ENCODE peak calls at places on chromosomes 2 and 18, in ten cellular contexts. One of them, this sample, is unnamed.

GRCh38 chr2:29920130-29920577 is 1.2 kb downstream of the ALK start:
- DNase-seq in IMR-90: no peak
- DNase-seq in testis: peak
- DNase-seq in stomach: peak
- DNase-seq in Peyer's patch: peak
- DNase-seq in vagina: no peak
- DNase-seq in adrenal gland: peak
- DNase-seq in K562: peak
- DNase-seq in HCT116: no peak
- DNase-seq in body of pancreas: peak
- DNase-seq in this sample: peak

GRCh38 chr2:98188351-98189046 is 101.5 kb downstream of the VWA3B start:
- DNase-seq in IMR-90: no peak
- DNase-seq in testis: no peak
- DNase-seq in stomach: no peak
- DNase-seq in Peyer's patch: no peak
- DNase-seq in vagina: no peak
- DNase-seq in adrenal gland: no peak
- DNase-seq in K562: no peak
- DNase-seq in HCT116: peak
- DNase-seq in body of pancreas: no peak
- DNase-seq in this sample: no peak

GRCh38 chr2:191892391-191892790 is 45.5 kb upstream of the CAVIN2 start:
- DNase-seq in IMR-90: peak
- DNase-seq in testis: no peak
- DNase-seq in stomach: no peak
- DNase-seq in Peyer's patch: no peak
- DNase-seq in vagina: no peak
- DNase-seq in adrenal gland: peak
- DNase-seq in K562: no peak
- DNase-seq in HCT116: no peak
- DNase-seq in body of pancreas: peak
- DNase-seq in this sample: no peak

GRCh38 chr18:68763082-68763481 is 34.8 kb upstream of the CCDC102B start:
- DNase-seq in IMR-90: peak
- DNase-seq in testis: no peak
- DNase-seq in stomach: no peak
- DNase-seq in Peyer's patch: no peak
- DNase-seq in vagina: no peak
- DNase-seq in adrenal gland: no peak
- DNase-seq in K562: no peak
- DNase-seq in HCT116: no peak
- DNase-seq in body of pancreas: no peak
- DNase-seq in this sample: no peak

GRCh38 chr2:183232161-183232865 is 108.1 kb downstream of the NUP35 start:
- DNase-seq in IMR-90: peak
- DNase-seq in testis: no peak
- DNase-seq in stomach: no peak
- DNase-seq in Peyer's patch: no peak
- DNase-seq in vagina: no peak
- DNase-seq in adrenal gland: no peak
- DNase-seq in K562: no peak
- DNase-seq in HCT116: no peak
- DNase-seq in body of pancreas: no peak
- DNase-seq in this sample: no peak

GRCh38 chr18:78494686-78495085 is 484.9 kb upstream of the SALL3 start:
- DNase-seq in IMR-90: no peak
- DNase-seq in testis: no peak
- DNase-seq in stomach: no peak
- DNase-seq in Peyer's patch: no peak
- DNase-seq in vagina: no peak
- DNase-seq in adrenal gland: no peak
- DNase-seq in K562: no peak
- DNase-seq in HCT116: no peak
- DNase-seq in body of pancreas: no peak
- DNase-seq in this sample: no peak

GRCh38 chr2:121596221-121597080 is 52.8 kb downstream of the CLASP1 start:
- DNase-seq in IMR-90: peak
- DNase-seq in testis: peak
- DNase-seq in stomach: no peak
- DNase-seq in Peyer's patch: no peak
- DNase-seq in vagina: no peak
- DNase-seq in adrenal gland: peak
- DNase-seq in K562: peak
- DNase-seq in HCT116: peak
- DNase-seq in body of pancreas: peak
- DNase-seq in this sample: peak

GRCh38 chr2:132758995-132759394 is 89.0 kb upstream of the LYPD1 start:
- DNase-seq in IMR-90: no peak
- DNase-seq in testis: no peak
- DNase-seq in stomach: no peak
- DNase-seq in Peyer's patch: no peak
- DNase-seq in vagina: no peak
- DNase-seq in adrenal gland: no peak
- DNase-seq in K562: no peak
- DNase-seq in HCT116: no peak
- DNase-seq in body of pancreas: no peak
- DNase-seq in this sample: no peak

GRCh38 chr18:35278085-35278484 is 11.9 kb downstream of the ZSCAN30 start:
- DNase-seq in IMR-90: no peak
- DNase-seq in testis: no peak
- DNase-seq in stomach: no peak
- DNase-seq in Peyer's patch: no peak
- DNase-seq in vagina: no peak
- DNase-seq in adrenal gland: no peak
- DNase-seq in K562: no peak
- DNase-seq in HCT116: no peak
- DNase-seq in body of pancreas: no peak
- DNase-seq in this sample: no peak

GRCh38 chr2:242063364-242064249 is 194.1 kb downstream of the RTP5 start:
- DNase-seq in IMR-90: no peak
- DNase-seq in testis: no peak
- DNase-seq in stomach: no peak
- DNase-seq in Peyer's patch: no peak
- DNase-seq in vagina: no peak
- DNase-seq in adrenal gland: no peak
- DNase-seq in K562: no peak
- DNase-seq in HCT116: no peak
- DNase-seq in body of pancreas: no peak
- DNase-seq in this sample: no peak

GRCh38 chr2:54559593-54560145 is 103.5 kb downstream of the SPTBN1 start:
- DNase-seq in IMR-90: peak
- DNase-seq in testis: peak
- DNase-seq in stomach: no peak
- DNase-seq in Peyer's patch: no peak
- DNase-seq in vagina: no peak
- DNase-seq in adrenal gland: peak
- DNase-seq in K562: peak
- DNase-seq in HCT116: no peak
- DNase-seq in body of pancreas: peak
- DNase-seq in this sample: peak

GRCh38 chr2:125797192-125797591 is 858.8 kb upstream of the GYPC start:
- DNase-seq in IMR-90: no peak
- DNase-seq in testis: no peak
- DNase-seq in stomach: no peak
- DNase-seq in Peyer's patch: no peak
- DNase-seq in vagina: no peak
- DNase-seq in adrenal gland: no peak
- DNase-seq in K562: no peak
- DNase-seq in HCT116: no peak
- DNase-seq in body of pancreas: no peak
- DNase-seq in this sample: no peak

DNA sequence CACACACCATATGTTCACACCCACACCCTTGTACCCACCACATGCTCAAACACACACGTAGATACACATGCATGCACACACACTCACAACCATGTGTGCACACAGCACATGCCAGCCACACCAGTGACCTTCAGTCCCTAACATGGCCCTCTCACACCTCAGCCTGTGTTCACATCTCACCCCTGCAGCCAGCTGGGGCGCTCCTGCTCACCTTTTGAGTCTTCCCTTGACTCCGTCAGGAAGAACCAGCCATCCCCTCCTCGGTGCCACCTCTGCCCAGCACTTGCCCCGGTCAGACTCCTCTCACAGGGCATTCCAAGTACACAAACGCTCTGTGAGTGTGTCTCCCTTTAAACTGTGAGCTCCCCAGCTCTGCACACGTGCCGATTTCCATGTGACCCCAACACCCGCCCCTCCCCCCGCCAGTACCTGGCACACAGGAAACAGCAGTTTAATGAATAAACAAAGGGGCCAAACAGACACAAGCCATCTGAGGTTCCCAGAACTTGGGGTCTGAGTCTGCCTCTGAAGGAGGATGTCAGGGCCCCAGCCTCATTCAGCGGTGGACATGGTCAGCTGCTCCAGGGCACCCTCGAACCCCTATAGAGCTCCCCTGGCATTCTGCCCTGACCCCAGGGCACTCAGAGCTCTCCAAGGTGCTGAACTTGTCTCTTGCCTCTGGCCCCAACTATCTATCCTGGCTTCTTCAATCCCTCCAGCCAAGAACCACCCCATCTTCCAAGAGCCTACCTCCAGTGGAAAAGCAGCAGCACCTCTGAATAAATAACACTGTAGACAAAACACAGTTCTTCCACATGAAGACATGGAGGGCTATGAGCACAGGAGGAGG is 252.9 kb downstream of the ATAD2B start:
- DNase-seq in IMR-90: no peak
- DNase-seq in testis: peak
- DNase-seq in stomach: no peak
- DNase-seq in Peyer's patch: no peak
- DNase-seq in vagina: no peak
- DNase-seq in adrenal gland: peak
- DNase-seq in K562: peak
- DNase-seq in HCT116: no peak
- DNase-seq in body of pancreas: no peak
- DNase-seq in this sample: peak
- TF ChIP-seq POLR2A in IMR-90: no peak
- TF ChIP-seq POLR2A in testis: no peak
- TF ChIP-seq POLR2A in stomach: no peak
- TF ChIP-seq POLR2A in Peyer's patch: no peak
- TF ChIP-seq POLR2A in vagina: no peak
- TF ChIP-seq POLR2A in adrenal gland: no peak
- TF ChIP-seq POLR2A in K562: no peak
- TF ChIP-seq POLR2A in HCT116: no peak
- TF ChIP-seq POLR2A in body of pancreas: no peak
- TF ChIP-seq POLR2A in this sample: no peak

DNA sequence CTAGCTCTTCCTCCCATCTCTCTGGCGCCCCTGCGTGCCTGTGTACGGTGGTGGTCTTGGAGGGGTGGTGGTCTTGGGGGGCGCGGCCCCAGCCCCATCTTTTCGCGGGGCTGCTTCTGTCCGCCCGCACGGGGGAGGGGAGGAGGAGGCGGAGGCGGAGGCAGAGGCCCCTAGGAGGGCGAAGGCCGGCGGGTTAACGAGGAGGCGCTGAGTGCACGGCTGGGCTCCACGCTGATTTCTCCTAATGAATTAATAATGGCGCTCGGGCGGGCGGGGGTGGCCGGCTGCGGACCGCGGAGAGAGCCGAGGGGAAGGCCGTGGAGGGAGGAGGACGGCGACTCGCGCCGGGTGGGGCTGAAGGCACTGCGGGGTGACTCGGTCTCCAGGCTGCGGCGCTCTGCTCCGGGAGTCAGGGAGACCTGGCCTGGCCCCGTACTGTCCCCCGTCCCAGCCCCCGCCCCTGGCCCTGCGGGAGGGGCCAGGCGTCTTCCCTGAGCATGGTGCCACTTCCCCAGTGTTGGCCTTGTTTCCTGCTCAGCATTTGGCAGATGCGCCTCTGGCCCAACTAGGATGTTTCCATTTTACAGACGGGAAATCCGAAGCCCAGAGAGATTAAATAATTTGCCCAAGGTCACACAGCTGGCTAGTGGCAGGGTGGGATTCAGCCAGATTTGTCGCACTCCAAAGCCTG is 6.0 kb downstream of the GAREM2 start:
- DNase-seq in IMR-90: no peak
- DNase-seq in testis: peak
- DNase-seq in stomach: peak
- DNase-seq in Peyer's patch: peak
- DNase-seq in vagina: no peak
- DNase-seq in adrenal gland: peak
- DNase-seq in K562: peak
- DNase-seq in HCT116: no peak
- DNase-seq in body of pancreas: peak
- DNase-seq in this sample: peak
- TF ChIP-seq POLR2A in IMR-90: no peak
- TF ChIP-seq POLR2A in testis: no peak
- TF ChIP-seq POLR2A in stomach: no peak
- TF ChIP-seq POLR2A in Peyer's patch: no peak
- TF ChIP-seq POLR2A in vagina: no peak
- TF ChIP-seq POLR2A in adrenal gland: no peak
- TF ChIP-seq POLR2A in K562: no peak
- TF ChIP-seq POLR2A in HCT116: no peak
- TF ChIP-seq POLR2A in body of pancreas: no peak
- TF ChIP-seq POLR2A in this sample: no peak

DNA sequence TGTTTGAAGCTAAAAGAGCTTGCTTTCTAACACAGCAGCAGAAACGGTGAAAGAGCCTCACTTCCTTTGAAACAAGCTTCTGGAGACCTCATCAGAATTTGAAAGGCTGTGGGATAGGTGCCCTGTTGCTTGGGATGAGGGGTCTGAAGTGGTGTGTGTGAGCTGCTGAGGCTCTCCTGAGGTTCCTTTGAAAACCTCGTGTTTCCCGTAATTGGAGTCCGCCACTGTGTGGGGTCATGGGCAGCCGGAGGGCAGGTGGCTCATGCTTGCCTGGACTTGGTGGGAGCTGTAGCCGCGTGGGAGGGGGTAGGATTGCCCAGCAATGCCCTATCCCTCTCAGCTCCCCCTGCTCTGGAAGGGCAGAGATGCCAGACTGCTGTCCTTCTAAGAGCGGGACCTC is 34.4 kb downstream of the CABLES1 start:
- DNase-seq in IMR-90: no peak
- DNase-seq in testis: no peak
- DNase-seq in stomach: no peak
- DNase-seq in Peyer's patch: no peak
- DNase-seq in vagina: no peak
- DNase-seq in adrenal gland: no peak
- DNase-seq in K562: no peak
- DNase-seq in HCT116: no peak
- DNase-seq in body of pancreas: no peak
- DNase-seq in this sample: no peak
- TF ChIP-seq POLR2A in IMR-90: no peak
- TF ChIP-seq POLR2A in testis: no peak
- TF ChIP-seq POLR2A in stomach: no peak
- TF ChIP-seq POLR2A in Peyer's patch: no peak
- TF ChIP-seq POLR2A in vagina: no peak
- TF ChIP-seq POLR2A in adrenal gland: no peak
- TF ChIP-seq POLR2A in K562: no peak
- TF ChIP-seq POLR2A in HCT116: no peak
- TF ChIP-seq POLR2A in body of pancreas: no peak
- TF ChIP-seq POLR2A in this sample: no peak

DNA sequence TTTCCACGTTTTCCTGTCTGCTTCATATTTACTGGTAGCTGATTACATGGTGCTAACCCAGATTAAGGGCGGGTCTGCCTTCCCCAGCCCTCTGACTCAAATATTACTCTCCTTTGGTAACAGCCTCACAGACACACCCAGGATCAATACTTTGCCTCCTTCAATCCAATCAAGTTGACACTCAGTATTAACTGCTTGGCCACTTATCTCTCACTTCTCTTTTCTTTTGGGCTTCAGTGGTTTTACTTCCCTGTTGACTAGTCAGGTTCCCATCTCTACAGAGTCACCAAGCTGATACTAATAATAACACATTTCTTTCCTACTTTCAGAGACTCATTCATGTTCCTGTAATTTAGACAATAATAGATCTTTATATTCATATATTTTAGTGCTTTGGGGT is 302.2 kb upstream of the MAP2 start:
- DNase-seq in IMR-90: no peak
- DNase-seq in testis: no peak
- DNase-seq in stomach: no peak
- DNase-seq in Peyer's patch: no peak
- DNase-seq in vagina: no peak
- DNase-seq in adrenal gland: no peak
- DNase-seq in K562: no peak
- DNase-seq in HCT116: no peak
- DNase-seq in body of pancreas: no peak
- DNase-seq in this sample: no peak
- TF ChIP-seq POLR2A in IMR-90: no peak
- TF ChIP-seq POLR2A in testis: no peak
- TF ChIP-seq POLR2A in stomach: no peak
- TF ChIP-seq POLR2A in Peyer's patch: no peak
- TF ChIP-seq POLR2A in vagina: no peak
- TF ChIP-seq POLR2A in adrenal gland: no peak
- TF ChIP-seq POLR2A in K562: no peak
- TF ChIP-seq POLR2A in HCT116: no peak
- TF ChIP-seq POLR2A in body of pancreas: no peak
- TF ChIP-seq POLR2A in this sample: no peak

This sample was measured in erythroblast.